ENCODE peak calls at places on chromosomes 2 and 18, in five cellular contexts. Q is GM12878, Y is K562, P is H1, Z is HepG2. I is an unnamed sample. For H3K4me1, the result is how much of the 10 kb centered on the place peaks cover.

GRCh38 chr18:3447035-3447894 is 2.7 kb upstream of the TGIF1 start:
- DNase-seq in Q (no peak), Y (peak), P (peak), Z (no peak), I (no peak)

GRCh38 chr2:190578158-190579057 is 43.9 kb upstream of the NEMP2 start:
- DNase-seq in Q (no peak), Y (peak), P (no peak), Z (peak), I (peak)

GRCh38 chr2:65128297-65129190 is 1.4 kb downstream of the RAB1A start:
- DNase-seq in Q (no peak), Y (no peak), P (no peak), Z (no peak), I (no peak)

GRCh38 chr2:109351164-109351756 is 222.3 kb downstream of the SH3RF3 start:
- DNase-seq in Q (no peak), Y (no peak), P (peak), Z (no peak), I (no peak)

GRCh38 chr18:13394794-13395193 is 176.2 kb downstream of the LDLRAD4 start:
- DNase-seq in Q (no peak), Y (peak), P (no peak), Z (no peak), I (no peak)

GRCh38 chr2:83478037-83478436 is 981.0 kb downstream of the SUCLG1 start:
- DNase-seq in Q (no peak), Y (no peak), P (no peak), Z (no peak), I (no peak)

GRCh38 chr18:13558132-13558531 is 168.2 kb downstream of the FAM210A start:
- DNase-seq in Q (no peak), Y (peak), P (peak), Z (peak), I (peak)

GRCh38 chr18:36942264-36942663 is 113.3 kb downstream of the KIAA1328 start:
- DNase-seq in Q (no peak), Y (peak), P (no peak), Z (peak), I (peak)

GRCh38 chr2:175234153-175234552 is 52.6 kb upstream of the ATP5MC3 start:
- DNase-seq in Q (no peak), Y (no peak), P (no peak), Z (no peak), I (no peak)

GRCh38 chr2:24943427-24943826 is 23.4 kb upstream of the ADCY3 start:
- DNase-seq in Q (no peak), Y (no peak), P (no peak), Z (no peak), I (no peak)

GRCh38 chr18:11668441-11669169 is 20.5 kb upstream of the GNAL start:
- DNase-seq in Q (no peak), Y (no peak), P (no peak), Z (no peak), I (no peak)

GRCh38 chr2:173175222-173175621 is 99.6 kb downstream of the MAP3K20 start:
- DNase-seq in Q (no peak), Y (no peak), P (no peak), Z (no peak), I (no peak)

GRCh38 chr2:200435379-200435778 is 74.5 kb downstream of the KCTD18 start:
- DNase-seq in Q (no peak), Y (no peak), P (no peak), Z (no peak), I (no peak)

GRCh38 chr2:157443090-157443489 is 799 bp downstream of the CYTIP start:
- DNase-seq in Q (no peak), Y (no peak), P (no peak), Z (no peak), I (no peak)

GRCh38 chr18:3086865-3087264 is 73.9 kb upstream of the LPIN2 start:
- DNase-seq in Q (no peak), Y (no peak), P (no peak), Z (no peak), I (no peak)

GRCh38 chr18:50076245-50076644 is 118.7 kb downstream of the MYO5B start:
- DNase-seq in Q (no peak), Y (no peak), P (no peak), Z (no peak), I (no peak)

GRCh38 chr2:141316103-141316502 is 814.7 kb downstream of the LRP1B start:
- DNase-seq in Q (no peak), Y (no peak), P (no peak), Z (no peak), I (no peak)

GRCh38 chr18:9348079-9348671 is 13.6 kb downstream of the TWSG1 start:
- DNase-seq in Q (peak), Y (no peak), P (no peak), Z (no peak), I (no peak)

GRCh38 chr2:17353268-17353667 is 165.0 kb downstream of the RAD51AP2 start:
- DNase-seq in Q (no peak), Y (no peak), P (no peak), Z (no peak), I (no peak)

GRCh38 chr2:17355608-17356329 is 162.5 kb downstream of the RAD51AP2 start:
- DNase-seq in Q (peak), Y (no peak), P (no peak), Z (peak), I (no peak)
- TF ChIP-seq SRF in Q (no peak), Y (no peak), P (no peak), Z (no peak), I (no peak)

GRCh38 chr2:33021542-33022259 is 74.9 kb downstream of the LTBP1 start:
- DNase-seq in Q (no peak), Y (no peak), P (no peak), Z (no peak), I (no peak)

GRCh38 chr2:33022395-33022985 is 75.7 kb downstream of the LTBP1 start:
- DNase-seq in Q (no peak), Y (no peak), P (no peak), Z (no peak), I (no peak)

GRCh38 chr2:33022989-33023731 is 76.4 kb downstream of the LTBP1 start:
- DNase-seq in Q (no peak), Y (peak), P (no peak), Z (peak), I (peak)

GRCh38 chr2:33019796-33020195 is 73.0 kb downstream of the LTBP1 start:
- DNase-seq in Q (no peak), Y (no peak), P (no peak), Z (no peak), I (no peak)

GRCh38 chr2:33020883-33021282 is 74.1 kb downstream of the LTBP1 start:
- DNase-seq in Q (no peak), Y (no peak), P (no peak), Z (no peak), I (no peak)
- H3K4me1 ChIP-seq in Q (under half), Y (under half), P (under half), Z (under half), I (under half)

DNA sequence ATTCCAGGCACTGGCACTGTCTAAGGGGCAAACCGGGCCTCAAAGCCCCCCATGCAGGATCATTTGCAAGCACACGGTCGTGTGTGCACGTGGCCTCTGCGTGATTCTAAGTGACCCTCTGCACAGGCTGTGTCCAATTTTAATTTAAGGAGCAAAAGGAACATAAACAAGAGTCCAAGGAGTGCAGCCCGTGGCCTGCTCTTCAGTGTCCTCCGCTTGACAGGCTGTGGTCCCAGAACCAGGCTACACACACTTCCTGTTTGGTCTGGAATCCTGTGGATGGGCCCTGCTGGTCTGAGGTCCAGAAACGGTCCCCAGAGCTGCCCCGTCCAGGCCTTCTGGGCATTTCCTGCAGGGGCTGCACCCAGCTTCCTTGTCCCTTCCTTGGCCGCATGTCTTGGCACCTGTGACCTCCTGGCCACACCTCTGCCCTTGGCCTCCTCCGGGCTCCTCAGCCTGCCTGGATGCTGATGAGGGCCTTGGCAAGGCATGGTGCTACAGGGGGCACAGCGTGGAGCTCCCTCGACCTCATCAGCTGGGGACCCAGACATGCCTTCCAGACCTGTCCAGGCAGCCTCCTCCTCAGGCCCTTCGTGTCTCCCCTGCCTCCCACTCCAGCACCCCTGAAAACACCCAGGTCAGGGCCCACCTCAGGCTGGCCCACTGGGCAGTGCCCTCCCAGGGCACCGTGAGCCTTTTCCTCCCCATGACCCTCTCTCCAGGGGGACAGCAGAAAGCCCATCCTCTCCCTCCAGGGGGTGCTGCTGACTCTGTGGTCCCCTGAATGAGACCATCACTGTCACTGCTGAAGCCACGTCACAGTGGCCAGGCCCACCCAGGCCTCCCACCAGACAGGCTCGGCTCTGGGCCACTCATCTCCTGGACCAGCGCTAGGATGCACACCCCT is 136.4 kb upstream of the GPC1 start:
- DNase-seq in Q (no peak), Y (no peak), P (peak), Z (no peak), I (no peak)
- H3K4me2 ChIP-seq in Q (no peak), Y (no peak), P (no peak), Z (no peak), I (no peak)

DNA sequence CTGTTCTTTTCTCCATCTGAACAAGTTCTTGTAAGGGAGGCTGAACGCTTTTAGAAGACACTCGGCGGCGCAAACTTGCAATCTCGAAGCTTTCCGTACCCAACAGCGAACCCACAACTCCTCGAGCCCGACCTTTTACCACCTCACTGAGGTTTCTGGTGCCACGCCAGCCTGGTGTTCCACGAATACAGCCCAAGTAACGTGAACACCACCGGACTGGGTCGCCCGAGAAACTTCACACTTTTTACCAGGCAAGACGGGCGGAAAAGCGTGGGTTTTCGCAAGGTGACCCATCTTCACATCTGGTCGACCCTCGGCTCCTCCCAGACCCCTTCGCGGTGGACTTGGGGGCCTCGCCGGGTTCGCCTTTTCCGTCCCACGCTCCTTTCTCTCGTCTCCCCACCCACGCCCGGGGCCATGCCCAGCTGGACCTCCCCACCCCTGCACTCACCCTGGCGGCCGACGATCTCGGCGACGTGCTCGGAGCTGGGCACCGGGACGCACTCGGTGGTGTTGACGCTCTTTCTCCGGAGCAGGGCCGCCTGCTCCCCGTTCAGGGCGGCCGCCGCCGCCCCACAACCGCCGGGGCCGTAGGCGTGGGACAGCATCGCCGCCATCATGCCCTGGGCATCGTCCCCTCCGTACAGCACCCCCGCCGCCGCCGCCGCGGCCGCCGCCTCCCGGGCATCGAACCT is 1.2 kb downstream of the MEX3C start:
- DNase-seq in Q (no peak), Y (peak), P (no peak), Z (no peak), I (no peak)
- TF ChIP-seq SRF in Q (no peak), Y (no peak), P (no peak), Z (no peak), I (no peak)

DNA sequence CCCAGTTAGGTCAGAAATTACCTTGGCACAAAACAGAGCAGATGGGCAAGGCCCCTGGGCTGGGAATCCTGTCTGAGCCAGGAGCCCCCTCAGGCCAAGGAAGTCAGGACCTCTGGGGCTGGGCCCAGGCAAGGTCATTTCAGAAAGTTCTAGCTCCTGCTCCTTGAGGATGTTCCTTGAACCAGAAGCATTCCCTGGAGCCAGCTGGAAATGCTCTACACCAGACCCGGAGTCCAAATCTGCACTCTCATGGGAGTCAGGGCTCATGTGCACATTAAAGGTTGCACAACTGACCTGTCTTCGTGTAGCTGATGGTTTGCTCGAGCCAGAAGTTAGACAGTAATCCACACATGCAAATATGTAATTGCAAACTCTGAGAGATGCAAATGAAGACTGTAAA is 18.0 kb downstream of the PARD6G start:
- DNase-seq in Q (no peak), Y (no peak), P (peak), Z (no peak), I (no peak)
- H3K4me1 ChIP-seq in Q (under half), Y (under half), P (under half), Z (under half), I (under half)

I was measured in HCT116.